ENCODE peak calls at places on chromosomes 4 and X, in ten cellular contexts. P is cardiac fibroblast; W is NCI-H345; E is Right ventricle myocardium superior; M is neural crest cell; Q is fibroblast of pulmonary artery; B is GM10248; D is naive thymus-derived CD4-positive, alpha-beta T cell; L is EH; A is B cell. J is an unnamed sample.

GRCh38 chr4:128570380-128570779 is 239.1 kb upstream of the JADE1 start:
- DNase-seq in W (no peak), B (no peak), D (no peak), P (peak; percentile 83), A (no peak), Q (peak; percentile 77), L (peak; percentile 66), E (peak; percentile 59), M (no peak), J (no peak)

GRCh38 chr4:53537606-53538005 is 53.7 kb downstream of the LNX1 start:
- DNase-seq in Q (no peak), M (no peak), E (no peak), W (no peak), P (no peak), B (no peak), L (no peak), D (no peak), A (no peak), J (no peak)

GRCh38 chrX:66616944-66617343 is 21.9 kb downstream of the EDA2R start:
- DNase-seq in L (no peak), B (no peak), A (no peak), W (no peak), M (no peak), P (no peak), Q (no peak), E (no peak), D (no peak), J (no peak)

GRCh38 chr4:159516556-159516955 is 413.7 kb downstream of the RAPGEF2 start:
- DNase-seq in P (peak; percentile 63), L (peak; percentile 38), A (no peak), W (no peak), E (no peak), Q (peak; percentile 44), D (no peak), B (no peak), M (no peak), J (no peak)

GRCh38 chrX:16882702-16883486 is 12.7 kb upstream of the RBBP7 start:
- DNase-seq in D (peak; percentile 57), Q (peak; percentile 77), E (peak; percentile 75), B (peak; percentile 61), L (peak; percentile 59), A (peak; percentile 74), P (peak; percentile 71), M (peak; percentile 80), W (peak; percentile 84), J (peak; percentile 5)

GRCh38 chr4:12993923-12994322 is 490.2 kb downstream of the RAB28 start:
- DNase-seq in Q (no peak), D (no peak), E (no peak), A (no peak), P (no peak), L (no peak), W (no peak), M (no peak), B (no peak), J (no peak)

GRCh38 chr4:43238556-43238955 is 346.0 kb downstream of the GRXCR1 start:
- DNase-seq in Q (no peak), A (no peak), P (no peak), B (no peak), L (no peak), M (no peak), E (no peak), W (no peak), D (no peak), J (no peak)

GRCh38 chr4:152239216-152239615 is 296.7 kb downstream of the FBXW7 start:
- DNase-seq in B (no peak), E (no peak), P (no peak), L (no peak), Q (no peak), A (no peak), W (no peak), M (no peak), D (no peak), J (no peak)

GRCh38 chr4:60452259-60452658 is 747.9 kb upstream of the ADGRL3 start:
- DNase-seq in L (no peak), M (no peak), E (no peak), B (no peak), P (no peak), W (no peak), A (no peak), D (no peak), Q (no peak), J (no peak)

GRCh38 chr4:179145746-179146530 is 1703.7 kb upstream of the AGA start:
- DNase-seq in D (no peak), P (peak; percentile 3), W (no peak), L (no peak), E (no peak), B (no peak), Q (no peak), A (no peak), M (no peak), J (no peak)

GRCh38 chr4:123825596-123826291 is 429.1 kb downstream of the SPRY1 start:
- DNase-seq in W (no peak), P (peak; percentile 92), M (no peak), Q (peak; percentile 60), L (peak; percentile 71), A (no peak), D (no peak), E (no peak), B (no peak), J (no peak)

GRCh38 chrX:17046478-17047097 is 100.1 kb downstream of the REPS2 start:
- DNase-seq in M (peak; percentile 60), Q (peak; percentile 81), W (peak; percentile 69), E (peak; percentile 36), B (peak; percentile 43), D (peak; percentile 18), L (peak; percentile 59), P (peak; percentile 78), A (peak; percentile 57), J (peak; percentile 32)

GRCh38 chrX:151966236-151966635 is 8.2 kb downstream of the GABRE start:
- DNase-seq in Q (no peak), D (no peak), P (no peak), A (no peak), M (no peak), W (no peak), B (no peak), E (no peak), L (no peak), J (no peak)

GRCh38 chr4:18536420-18536819 is 514.9 kb upstream of the LCORL start:
- DNase-seq in A (no peak), W (no peak), P (no peak), M (no peak), B (no peak), E (no peak), Q (no peak), D (no peak), L (no peak), J (no peak)

GRCh38 chr4:3308691-3309090 is 15.9 kb downstream of the RGS12 start:
- DNase-seq in E (peak; percentile 14), L (no peak), A (no peak), B (no peak), W (peak; percentile 53), D (no peak), Q (no peak), P (no peak), M (no peak), J (no peak)

GRCh38 chrX:45850197-45850774 is 649.6 kb upstream of the DIPK2B start:
- DNase-seq in W (no peak), L (no peak), A (peak; percentile 16), Q (no peak), E (no peak), B (peak; percentile 8), M (peak; percentile 1), P (peak; percentile 30), D (peak; percentile 4), J (peak; percentile 37)

GRCh38 chr4:40750461-40751258 is 905 bp downstream of the NSUN7 start:
- DNase-seq in B (no peak), W (peak; percentile 5), P (peak; percentile 3), E (no peak), M (peak; percentile 9), Q (no peak), A (no peak), D (peak; percentile 8), L (peak; percentile 23), J (no peak)

GRCh38 chr4:26081795-26082498 is 167.9 kb downstream of the SMIM20 start:
- DNase-seq in E (no peak), Q (peak; percentile 63), A (peak; percentile 34), D (peak; percentile 21), M (no peak), W (peak; percentile 44), B (peak; percentile 29), L (peak; percentile 55), P (peak; percentile 66), J (peak; percentile 35)

GRCh38 chr4:152990471-152991131 is 54.5 kb downstream of the FHDC1 start:
- DNase-seq in W (peak; percentile 12), P (no peak), Q (no peak), E (no peak), A (no peak), M (no peak), D (no peak), L (no peak), B (no peak), J (no peak)

GRCh38 chrX:66022742-66023725 is 16.8 kb downstream of the VSIG4 start:
- DNase-seq in Q (no peak), A (no peak), P (peak; percentile 3), D (no peak), M (no peak), E (no peak), B (no peak), W (no peak), L (peak; percentile 9), J (no peak)

GRCh38 chr4:91502365-91502764 is 801.4 kb upstream of the GRID2 start:
- DNase-seq in Q (peak; percentile 44), M (no peak), E (no peak), D (no peak), L (no peak), B (no peak), W (no peak), P (peak; percentile 1), A (no peak), J (no peak)

GRCh38 chrX:23317799-23318724 is 16.6 kb upstream of the PTCHD1 start:
- DNase-seq in D (peak; percentile 37), E (no peak), W (no peak), M (peak; percentile 56), L (peak; percentile 16), P (peak; percentile 11), Q (peak; percentile 8), A (peak; percentile 39), B (peak; percentile 57), J (peak; percentile 1)

J was measured in KG1.